ENCODE peak calls at places on chromosomes 2 and 18, in five cellular contexts. M, J, S, T and K are unnamed samples.

GRCh38 chr2:207504513-207505171 is 25.1 kb upstream of the CREB1 start:
- DNase-seq in S (no peak), J (no peak), M (no peak), T (no peak), K (no peak)

GRCh38 chr2:15238028-15238427 is 323.1 kb downstream of the NBAS start:
- DNase-seq in S (no peak), M (no peak), J (no peak), T (no peak), K (no peak)

GRCh38 chr2:85954192-85954900 is 65.6 kb upstream of the ST3GAL5 start:
- DNase-seq in J (no peak), T (no peak), S (no peak), M (no peak), K (no peak)

GRCh38 chr2:85110991-85111560 is 22.1 kb upstream of the TCF7L1 start:
- DNase-seq in J (no peak), S (no peak), M (no peak), T (no peak), K (no peak)

GRCh38 chr2:58019209-58019608 is 27.4 kb upstream of the VRK2 start:
- DNase-seq in J (no peak), T (no peak), S (no peak), M (no peak), K (no peak)

GRCh38 chr2:7795358-7796199 is 878.4 kb downstream of the RNF144A start:
- DNase-seq in M (peak), S (no peak), J (no peak), T (no peak), K (no peak)

GRCh38 chr2:191839918-191840804 is 6.7 kb downstream of the CAVIN2 start:
- DNase-seq in J (no peak), S (no peak), M (no peak), T (no peak), K (peak)

GRCh38 chr2:18580606-18581005 is 8.8 kb downstream of the NT5C1B start:
- DNase-seq in S (no peak), T (no peak), M (no peak), J (no peak), K (no peak)

GRCh38 chr2:113886479-113887383 is 3.2 kb upstream of the ACTR3 start:
- DNase-seq in J (peak), M (peak), T (peak), S (peak), K (peak)

GRCh38 chr2:132416080-132416911 is at the start of gene GPR39:
- DNase-seq in T (peak), J (peak), S (no peak), M (peak), K (no peak)

GRCh38 chr2:120471166-120471565 is 125.2 kb downstream of the INHBB start:
- DNase-seq in J (no peak), M (no peak), T (no peak), S (no peak), K (no peak)

GRCh38 chr2:19046986-19047780 is 311.2 kb downstream of the OSR1 start:
- DNase-seq in J (no peak), M (no peak), T (no peak), S (no peak), K (no peak)

GRCh38 chr2:158128168-158128973 is 26.7 kb downstream of the UPP2 start:
- DNase-seq in S (no peak), J (peak), M (no peak), T (no peak), K (no peak)

GRCh38 chr2:101689120-101689827 is 8.2 kb upstream of the MAP4K4 start:
- DNase-seq in J (no peak), M (no peak), T (no peak), S (no peak), K (peak)

GRCh38 chr2:85753525-85754312 is at the start of gene ATOH8:
- DNase-seq in S (peak), M (peak), J (peak), T (peak), K (no peak)

GRCh38 chr2:156343940-156344301 is 11.4 kb upstream of the NR4A2 start:
- DNase-seq in S (no peak), M (no peak), J (no peak), T (no peak), K (peak)

GRCh38 chr2:71604709-71605085 is 151.3 kb downstream of the DYSF start:
- DNase-seq in M (no peak), J (no peak), T (no peak), S (no peak), K (no peak)

GRCh38 chr2:169363570-169364150 is 1.3 kb upstream of the LRP2 start:
- DNase-seq in J (peak), S (no peak), T (no peak), M (no peak), K (peak)

GRCh38 chr2:190023860-190024259 is 38.7 kb downstream of the MSTN start:
- DNase-seq in M (no peak), S (no peak), T (no peak), J (no peak), K (peak)

GRCh38 chr2:127146820-127147502 is 40.0 kb upstream of the BIN1 start:
- DNase-seq in S (no peak), M (no peak), T (no peak), J (no peak), K (no peak)

GRCh38 chr2:109501461-109501860 is 112.3 kb downstream of the SEPTIN10 start:
- DNase-seq in J (no peak), S (no peak), M (no peak), T (no peak), K (no peak)

GRCh38 chr2:227871375-227871788 is at the start of gene DAW1:
- DNase-seq in S (peak), M (peak), J (peak), T (no peak), K (peak)

GRCh38 chr2:38076250-38076709 is 329 bp upstream of the CYP1B1 start:
- DNase-seq in J (peak), M (peak), S (peak), T (peak), K (peak)

GRCh38 chr2:177616731-177617130 is 224.2 kb downstream of the AGPS start:
- DNase-seq in J (no peak), M (no peak), S (no peak), T (no peak), K (no peak)

GRCh38 chr2:240930631-240931318 is 24.6 kb downstream of the CROCC2 start:
- DNase-seq in M (peak), S (no peak), J (peak), T (no peak), K (no peak)

GRCh38 chr2:126880825-126881224 is 17.9 kb upstream of the TEX51 start:
- DNase-seq in J (no peak), M (no peak), S (no peak), T (no peak), K (no peak)

GRCh38 chr2:187857826-187858225 is 303.6 kb upstream of the TFPI start:
- DNase-seq in S (no peak), J (no peak), M (no peak), T (no peak), K (no peak)

GRCh38 chr2:233556756-233557736 is 9.5 kb downstream of the USP40 start:
- DNase-seq in J (no peak), T (no peak), M (no peak), S (no peak), K (no peak)

GRCh38 chr2:79432731-79433146 is 80.1 kb upstream of the CTNNA2 start:
- DNase-seq in M (no peak), S (no peak), T (no peak), J (no peak), K (no peak)

GRCh38 chr18:28824183-28824574 is 647.2 kb upstream of the CDH2 start:
- DNase-seq in J (no peak), M (no peak), S (no peak), T (no peak), K (no peak)

GRCh38 chr2:240430595-240430994 is 4.9 kb upstream of the GPC1 start:
- DNase-seq in S (no peak), J (no peak), M (peak), T (no peak), K (no peak)

GRCh38 chr2:31233216-31233615 is 736 bp upstream of the EHD3 start:
- DNase-seq in J (no peak), M (no peak), T (no peak), S (no peak), K (no peak)

GRCh38 chr2:68294913-68295312 is 24.8 kb downstream of the CNRIP1 start:
- DNase-seq in S (no peak), M (no peak), J (no peak), T (no peak), K (peak)

GRCh38 chr2:82993631-82994030 is 1465.4 kb downstream of the SUCLG1 start:
- DNase-seq in T (no peak), S (no peak), J (no peak), M (no peak), K (no peak)

GRCh38 chr2:36329251-36329650 is 26.3 kb upstream of the CRIM1 start:
- DNase-seq in M (no peak), J (no peak), S (no peak), T (no peak), K (no peak)

GRCh38 chr2:191148766-191149165 is 2.0 kb downstream of the STAT4 start:
- DNase-seq in M (no peak), T (no peak), S (no peak), J (no peak), K (no peak)

GRCh38 chr2:214695789-214696188 is 113.7 kb downstream of the BARD1 start:
- DNase-seq in M (no peak), T (no peak), S (no peak), J (no peak), K (no peak)

GRCh38 chr2:131156452-131157149 is 51.5 kb downstream of the PLEKHB2 start:
- DNase-seq in J (no peak), T (no peak), S (peak), M (no peak), K (no peak)

DNA sequence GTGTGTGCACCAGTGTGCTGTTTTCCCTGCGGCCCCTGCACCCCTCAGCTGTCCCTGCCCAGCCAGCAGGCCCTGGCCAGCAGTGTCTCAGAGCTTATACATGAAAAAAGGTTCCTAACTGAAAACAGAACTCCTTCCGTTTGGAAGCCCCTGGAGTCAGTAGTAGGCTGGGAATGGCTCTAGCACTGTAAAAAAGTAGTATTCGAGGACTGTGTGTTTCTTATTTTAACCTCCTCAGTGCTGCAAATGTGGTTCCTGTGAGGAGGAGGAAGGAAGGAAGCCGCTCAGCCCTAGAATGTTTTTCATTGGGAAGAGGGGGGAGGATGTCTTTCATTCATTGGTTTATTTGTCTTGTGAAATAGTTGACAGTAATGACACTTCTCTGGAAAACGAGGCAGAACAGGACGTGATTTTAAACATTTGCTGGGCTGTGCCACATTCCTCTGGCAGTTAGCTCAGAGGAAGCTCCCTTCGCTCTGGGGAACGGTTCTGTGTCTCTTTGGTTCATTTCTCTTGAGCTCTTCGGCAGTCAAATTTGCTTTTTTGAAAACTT is 103.5 kb downstream of the SPTBN1 start:
- DNase-seq in J (peak), M (peak), S (no peak), T (peak), K (peak)
- TF ChIP-seq POLR2A in J (no peak), M (peak), S (no peak), T (peak), K (no peak)

DNA sequence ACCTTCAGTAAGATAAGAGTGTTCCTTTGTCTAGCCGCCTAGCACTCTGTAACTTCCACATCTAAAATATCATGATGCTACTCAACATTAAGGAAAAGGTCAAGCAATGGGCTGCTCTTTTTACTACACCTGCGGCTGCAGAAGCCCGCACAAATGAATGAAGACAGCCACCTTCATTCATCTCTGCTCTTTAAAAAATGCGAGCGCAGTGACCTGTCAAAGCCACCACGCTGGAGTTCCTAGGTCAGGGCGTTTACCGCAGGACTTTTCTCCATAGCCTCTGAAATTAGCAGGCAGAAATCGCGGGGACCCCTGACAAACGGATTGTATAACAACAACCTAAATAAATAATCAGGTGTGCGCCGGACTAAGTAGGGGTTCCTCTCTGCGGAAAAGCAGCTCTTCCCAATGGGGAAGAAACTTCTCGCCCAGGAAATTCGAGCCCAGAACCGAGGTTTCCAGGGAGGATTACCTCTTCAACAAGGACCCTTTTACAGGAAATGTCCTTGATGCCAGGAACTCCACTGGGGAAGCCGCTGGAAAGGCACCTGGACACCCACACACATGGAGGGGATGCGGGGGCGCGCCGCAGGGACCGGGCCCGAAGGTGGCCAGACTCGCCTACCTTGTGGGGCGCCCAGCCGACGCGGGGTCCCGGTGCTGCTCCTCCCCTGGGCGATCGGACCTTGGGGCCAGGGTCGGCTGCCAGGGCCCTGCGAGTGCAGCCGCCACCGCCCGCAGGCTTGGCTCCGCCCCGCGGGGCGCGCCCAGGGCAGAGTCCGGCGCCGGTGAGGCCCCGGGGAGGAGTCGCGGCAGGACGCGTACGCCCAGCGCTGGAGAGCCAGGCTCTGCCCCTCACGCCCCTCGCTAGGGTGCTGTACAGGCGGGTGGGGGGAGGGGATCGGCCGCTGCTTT is at the start of gene CCDC68:
- DNase-seq in J (peak), M (no peak), T (no peak), S (peak), K (peak)
- TF ChIP-seq POLR2A in J (peak), M (no peak), T (no peak), S (no peak), K (peak)

DNA sequence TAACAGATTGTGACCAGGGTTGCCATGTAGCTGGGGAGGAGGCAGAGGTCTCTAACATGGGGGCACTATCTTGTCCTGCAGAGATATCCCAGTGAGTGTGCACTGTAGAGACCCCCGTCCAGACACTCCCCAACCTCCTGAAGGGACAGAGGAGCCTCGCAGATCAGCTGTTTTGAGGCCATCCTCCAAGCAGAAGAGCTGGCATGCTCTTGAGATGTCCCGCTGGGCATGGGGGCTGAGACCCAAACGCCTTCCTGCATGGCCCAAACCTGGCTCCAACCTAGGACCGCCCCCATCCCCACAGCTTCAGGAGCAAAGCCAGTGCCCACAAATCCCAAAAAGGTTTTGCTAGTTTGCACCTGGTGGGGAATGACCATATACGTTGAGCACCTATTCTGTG is 2.7 kb upstream of the SLC66A3 start:
- DNase-seq in S (no peak), J (no peak), T (no peak), M (no peak), K (no peak)
- TF ChIP-seq POLR2A in S (no peak), J (no peak), T (no peak), M (no peak), K (no peak)

GRCh38 chr2:163737169-163737439 is 1.3 kb upstream of the FIGN start:
- DNase-seq in M (no peak), J (no peak), S (no peak), T (no peak), K (no peak)

GRCh38 chr2:163736433-163737168 is 793 bp upstream of the FIGN start:
- DNase-seq in J (peak), S (peak), M (peak), T (no peak), K (no peak)

GRCh38 chr2:163734911-163735691 is 707 bp downstream of the FIGN start:
- DNase-seq in J (no peak), S (no peak), M (no peak), T (no peak), K (no peak)

GRCh38 chr2:163734401-163734800 is 1.4 kb downstream of the FIGN start:
- DNase-seq in S (no peak), J (no peak), T (no peak), M (no peak), K (no peak)

DNA sequence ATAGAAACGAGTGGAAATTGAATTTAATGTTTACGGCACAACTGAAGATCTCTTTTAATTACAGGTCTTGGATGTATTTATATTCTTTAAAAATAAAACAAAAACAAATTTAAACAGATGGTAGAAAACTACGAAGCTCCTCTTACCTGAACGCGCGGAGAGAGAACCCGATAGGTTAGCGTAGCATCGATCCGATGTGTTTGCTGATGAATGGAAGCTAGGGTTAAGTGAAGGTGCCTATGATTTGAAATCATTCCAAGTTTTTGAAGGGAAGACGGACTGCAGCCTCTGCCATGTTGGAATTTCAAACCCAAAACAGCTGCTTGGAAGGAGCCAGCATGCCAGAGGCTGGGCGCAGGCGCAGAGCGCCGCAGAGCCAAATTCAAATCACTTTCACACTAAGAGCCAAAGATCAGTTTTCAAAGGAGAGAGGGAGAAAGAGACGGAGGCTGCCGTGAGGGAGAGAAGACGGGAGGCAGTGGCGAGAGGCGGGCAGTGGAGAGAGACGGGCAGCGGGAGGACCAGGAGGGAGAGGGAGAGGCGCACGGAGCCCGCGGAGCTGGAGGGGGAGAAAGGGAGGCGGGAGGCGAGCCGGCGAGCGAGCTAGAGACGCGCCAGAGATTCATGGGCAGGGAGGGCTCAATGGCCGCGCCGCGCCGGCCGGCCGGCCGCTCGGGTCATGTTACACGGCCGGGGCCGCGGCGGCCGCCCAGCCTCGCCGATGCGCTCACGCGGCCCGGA is at the start of gene FIGN:
- DNase-seq in S (no peak), T (peak), M (peak), J (peak), K (no peak)
- TF ChIP-seq POLR2A in S (no peak), T (no peak), M (peak), J (peak), K (no peak)

GRCh38 chr2:20443276-20443920 is 3.5 kb upstream of the RHOB start:
- DNase-seq in J (peak), M (peak), S (no peak), T (no peak), K (peak)
- TF ChIP-seq POLR2A in J (no peak), M (no peak), S (no peak), T (no peak), K (no peak)

GRCh38 chr2:27199241-27199640 is 12.6 kb upstream of the ATRAID start:
- DNase-seq in M (no peak), S (no peak), J (no peak), T (no peak), K (no peak)
- TF ChIP-seq POLR2A in M (no peak), S (no peak), J (no peak), T (no peak), K (no peak)

GRCh38 chr18:78965917-78966878 is 13.4 kb upstream of the SALL3 start:
- DNase-seq in J (no peak), M (no peak), S (no peak), T (no peak), K (no peak)
- TF ChIP-seq POLR2A in J (no peak), M (no peak), S (no peak), T (no peak), K (no peak)

DNA sequence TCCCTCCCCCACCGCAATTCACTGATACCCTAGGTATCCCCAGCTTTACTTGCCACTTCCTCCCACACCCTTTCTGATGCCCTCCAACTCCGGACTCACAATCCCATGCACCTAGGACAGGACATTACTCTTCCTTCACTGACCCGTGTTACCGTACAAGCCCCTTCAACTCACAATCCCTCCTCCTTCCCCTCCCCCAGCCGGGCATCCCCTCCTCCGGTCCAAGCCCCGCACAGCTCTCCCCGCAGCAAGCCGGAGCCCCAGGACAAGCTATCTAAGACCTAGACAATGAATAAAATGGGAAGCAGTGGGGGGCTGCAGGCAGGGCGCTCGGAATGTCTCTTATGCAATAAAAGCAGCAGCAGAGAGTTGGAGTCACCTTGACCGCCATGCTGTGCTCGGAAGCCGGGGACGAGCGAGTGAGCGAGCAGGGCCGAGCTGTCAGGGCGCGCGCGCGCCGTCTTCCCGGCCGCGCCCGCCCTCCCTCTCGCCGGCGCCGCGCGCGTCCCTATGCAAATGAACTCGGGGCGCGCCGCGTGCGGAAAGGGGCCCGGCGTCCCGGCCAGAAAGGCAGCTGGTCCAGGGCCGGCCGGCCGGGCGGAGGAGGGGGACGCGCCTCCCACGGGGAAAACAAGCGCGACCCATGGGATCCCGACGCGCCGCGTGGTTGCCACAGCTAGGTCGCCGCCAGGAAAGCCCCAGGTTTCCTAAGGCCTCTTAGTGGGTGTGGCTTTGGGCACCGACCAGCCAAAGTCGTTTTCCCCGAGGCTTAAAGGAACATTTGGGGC is at the start of gene SLC25A12:
- DNase-seq in M (peak), S (peak), J (peak), T (peak), K (peak)
- TF ChIP-seq POLR2A in M (peak), S (peak), J (peak), T (no peak), K (peak)